ENCODE peak calls at places on chromosomes 7 and 10, in eight cellular contexts. A, C, M, T, N, S, X and Z are unnamed samples.

GRCh38 chr10:60942604-60943269 is 1.2 kb downstream of the RHOBTB1 start:
- DNase-seq in X (peak), M (peak), C (peak), N (peak), T (no peak), A (no peak), S (peak), Z (no peak)

GRCh38 chr7:65475734-65476319 is 102.2 kb downstream of the ZNF92 start:
- DNase-seq in A (peak), X (no peak), C (peak), S (no peak), T (no peak), N (no peak), M (no peak), Z (no peak)

GRCh38 chr7:151592868-151593486 is 73.3 kb upstream of the RHEB start:
- DNase-seq in T (peak), X (peak), M (peak), C (peak), N (peak), S (no peak), A (peak), Z (no peak)

GRCh38 chr7:115410972-115411686 is 489.2 kb downstream of the MDFIC start:
- DNase-seq in N (no peak), S (no peak), X (no peak), A (no peak), C (no peak), T (no peak), M (no peak), Z (no peak)

GRCh38 chr10:5971886-5972285 is 5.5 kb downstream of the IL15RA start:
- DNase-seq in N (no peak), M (no peak), S (no peak), T (no peak), X (peak), C (no peak), A (no peak), Z (no peak)

GRCh38 chr10:118259288-118259906 is 82.7 kb downstream of the FAM204A start:
- DNase-seq in C (no peak), X (peak), T (peak), A (no peak), M (no peak), S (no peak), N (no peak), Z (peak)

GRCh38 chr10:9253121-9253520 is 1198.6 kb downstream of the GATA3 start:
- DNase-seq in X (peak), M (no peak), S (no peak), A (no peak), N (peak), T (no peak), C (peak), Z (no peak)

GRCh38 chr7:26328498-26329390 is 37.1 kb downstream of the SNX10 start:
- DNase-seq in T (no peak), N (no peak), X (no peak), C (no peak), S (no peak), M (no peak), A (no peak), Z (no peak)

GRCh38 chr7:117979954-117980497 is 106.8 kb upstream of the CTTNBP2 start:
- DNase-seq in N (no peak), X (no peak), T (no peak), S (no peak), M (no peak), C (no peak), A (no peak), Z (no peak)

GRCh38 chr10:132120734-132121510 is 55.2 kb downstream of the JAKMIP3 start:
- DNase-seq in N (no peak), C (no peak), A (no peak), S (no peak), X (no peak), M (no peak), T (no peak), Z (no peak)

GRCh38 chr7:132893560-132893959 is 188.3 kb downstream of the CHCHD3 start:
- DNase-seq in T (no peak), N (no peak), S (no peak), A (no peak), X (no peak), M (no peak), C (no peak), Z (no peak)

GRCh38 chr10:7606977-7607404 is 59.8 kb downstream of the ITIH5 start:
- DNase-seq in X (peak), M (no peak), C (no peak), S (no peak), T (no peak), N (no peak), A (no peak), Z (no peak)

GRCh38 chr10:6279540-6280267 is 77.0 kb downstream of the PFKFB3 start:
- DNase-seq in C (peak), T (peak), S (no peak), M (peak), X (peak), N (peak), A (peak), Z (no peak)

GRCh38 chr10:132660385-132660784 is 122.8 kb downstream of the INPP5A start:
- DNase-seq in X (no peak), N (no peak), C (no peak), T (no peak), A (no peak), S (no peak), M (no peak), Z (no peak)

GRCh38 chr7:34093276-34093675 is 187.9 kb downstream of the BMPER start:
- DNase-seq in M (no peak), X (no peak), C (no peak), S (no peak), T (no peak), A (no peak), N (no peak), Z (no peak)

GRCh38 chr7:104779888-104780287 is 234.1 kb upstream of the KMT2E start:
- DNase-seq in A (no peak), S (no peak), N (no peak), M (no peak), T (no peak), X (no peak), C (no peak), Z (no peak)

GRCh38 chr10:120098242-120098930 is 205.9 kb downstream of the SEC23IP start:
- DNase-seq in S (no peak), T (no peak), N (no peak), C (no peak), A (no peak), M (no peak), X (no peak), Z (no peak)

GRCh38 chr7:138459300-138460175 is 521 bp upstream of the TRIM24 start:
- DNase-seq in N (peak), X (peak), A (peak), T (peak), M (peak), S (no peak), C (no peak), Z (peak)
- TF ChIP-seq CTCF in N (peak), X (peak), A (no peak), T (peak), M (peak), S (peak), C (peak), Z (peak)

DNA sequence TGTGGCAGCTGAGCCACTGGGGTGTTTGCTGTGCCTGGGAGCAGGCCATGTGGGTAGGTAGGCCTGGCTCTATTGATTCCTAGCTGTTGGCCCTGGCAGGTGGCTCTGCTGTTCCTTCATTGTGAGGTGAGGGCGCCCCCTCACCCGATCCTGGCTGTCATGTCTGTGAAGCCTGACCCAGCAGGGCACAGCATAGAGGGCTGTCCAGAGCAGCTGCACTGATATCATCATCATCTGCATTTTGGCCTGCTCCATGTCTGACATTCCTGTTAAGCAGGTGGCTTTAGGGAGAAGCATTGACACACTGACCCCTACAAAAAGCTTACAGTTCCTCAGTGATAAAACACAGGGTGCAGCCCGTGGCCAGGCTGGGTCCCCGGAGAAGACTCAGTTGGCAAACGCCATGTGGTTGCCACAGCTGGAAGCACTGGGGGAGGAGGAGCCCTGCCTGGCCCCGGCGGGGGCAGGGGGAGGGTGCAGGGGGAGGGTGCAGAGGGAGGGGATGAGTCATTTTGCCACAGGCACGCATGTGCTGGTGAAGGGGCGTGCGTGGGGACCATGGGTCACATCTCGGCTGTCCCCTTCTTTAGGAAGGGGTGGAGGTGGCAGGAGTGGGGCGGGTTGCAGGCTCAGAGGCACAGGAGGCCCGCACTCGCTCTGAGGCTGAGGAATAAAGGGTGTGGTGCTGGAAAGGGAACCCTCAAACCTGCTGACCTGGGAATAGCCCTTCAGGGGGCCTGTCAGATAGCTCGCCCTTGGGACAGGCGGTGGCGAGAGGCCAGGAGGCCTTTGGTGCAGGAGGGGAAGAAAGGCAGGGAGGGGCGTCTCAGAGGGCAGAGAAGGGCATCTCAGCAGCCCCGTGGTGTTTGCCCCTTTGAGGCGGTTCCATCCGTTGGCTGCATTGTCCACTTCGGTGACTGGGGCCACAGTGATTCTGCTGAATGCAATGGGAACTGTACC is 31.6 kb downstream of the IKZF1 start:
- DNase-seq in N (no peak), T (no peak), S (no peak), M (no peak), X (no peak), A (no peak), C (no peak), Z (no peak)
- TF ChIP-seq CTCF in N (no peak), T (no peak), S (no peak), M (no peak), X (no peak), A (no peak), C (no peak), Z (no peak)

GRCh38 chr7:135558337-135558767 is 635 bp downstream of the NUP205 start:
- DNase-seq in C (peak), S (peak), M (peak), T (peak), A (peak), X (peak), N (peak), Z (peak)
- TF ChIP-seq CTCF in C (peak), S (peak), M (peak), T (peak), A (peak), X (peak), N (peak), Z (peak)

DNA sequence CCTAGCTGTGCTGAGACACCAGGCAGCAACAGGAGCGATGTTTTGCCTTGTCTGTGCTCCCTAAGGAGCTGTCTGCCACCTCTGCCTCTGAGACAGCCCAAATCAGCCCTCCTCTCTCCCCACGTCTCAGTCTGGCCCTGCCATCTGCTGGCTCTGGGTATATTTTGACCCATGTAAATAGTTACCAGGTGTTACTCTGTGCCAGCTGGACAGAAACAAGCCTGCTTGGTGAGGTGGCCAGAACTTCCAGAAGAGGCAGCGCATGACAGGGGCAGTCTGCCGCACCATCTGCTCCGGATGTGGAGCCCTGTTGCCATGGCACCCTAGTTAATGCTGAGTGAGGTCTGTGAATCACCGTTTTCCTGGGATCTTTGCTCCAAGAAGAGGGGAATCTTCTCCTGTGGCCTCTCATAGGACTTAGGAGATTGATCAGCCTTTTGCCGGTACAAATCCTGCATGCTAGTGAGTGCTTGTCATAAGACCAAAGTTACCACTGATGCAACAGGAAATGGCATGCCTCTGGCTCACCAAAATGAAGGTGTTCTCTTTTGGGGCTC is 31.8 kb downstream of the GSTO2 start:
- DNase-seq in C (peak), T (no peak), A (peak), S (peak), X (peak), M (peak), N (peak), Z (peak)
- TF ChIP-seq CTCF in C (no peak), T (no peak), A (peak), S (peak), X (no peak), M (peak), N (no peak), Z (no peak)

GRCh38 chr10:34723746-34724145 is 91.3 kb downstream of the PARD3 start:
- DNase-seq in X (peak), C (peak), N (peak), A (no peak), T (no peak), S (no peak), M (peak), Z (no peak)
- TF ChIP-seq CTCF in X (peak), C (peak), N (peak), A (peak), T (peak), S (peak), M (peak), Z (no peak)

GRCh38 chr10:79179404-79180309 is 110.9 kb downstream of the ZMIZ1 start:
- DNase-seq in X (no peak), C (peak), S (peak), A (no peak), M (no peak), T (no peak), N (peak), Z (peak)
- TF ChIP-seq CTCF in X (no peak), C (no peak), S (no peak), A (no peak), M (peak), T (no peak), N (no peak), Z (no peak)